ENCODE peak calls at places on chromosome 22, in ten cellular contexts. One of them, this sample, is unnamed.

GRCh38 chr22:27795053-27795452 is 6.5 kb downstream of the MN1 start:
- DNase-seq in heart right ventricle: no peak
- DNase-seq in cardiac muscle cell: no peak
- DNase-seq in HepG2: no peak
- DNase-seq in dorsolateral prefrontal cortex: no peak
- DNase-seq in fibroblast of pulmonary artery: no peak
- DNase-seq in psoas muscle: no peak
- DNase-seq in foreskin fibroblast: no peak
- DNase-seq in K562: no peak
- DNase-seq in HCT116: no peak
- DNase-seq in this sample: no peak

GRCh38 chr22:38316340-38317236 is 645 bp downstream of the CSNK1E start:
- DNase-seq in heart right ventricle: peak
- DNase-seq in cardiac muscle cell: peak
- DNase-seq in HepG2: no peak
- DNase-seq in dorsolateral prefrontal cortex: peak
- DNase-seq in fibroblast of pulmonary artery: peak
- DNase-seq in psoas muscle: peak
- DNase-seq in foreskin fibroblast: peak
- DNase-seq in K562: peak
- DNase-seq in HCT116: no peak
- DNase-seq in this sample: peak

GRCh38 chr22:39474351-39474991 is 17.7 kb downstream of the MGAT3 start:
- DNase-seq in heart right ventricle: no peak
- DNase-seq in cardiac muscle cell: no peak
- DNase-seq in HepG2: no peak
- DNase-seq in dorsolateral prefrontal cortex: no peak
- DNase-seq in fibroblast of pulmonary artery: no peak
- DNase-seq in psoas muscle: no peak
- DNase-seq in foreskin fibroblast: peak
- DNase-seq in K562: peak
- DNase-seq in HCT116: no peak
- DNase-seq in this sample: peak

GRCh38 chr22:22887621-22888503 is at the start of gene IGLL5:
- DNase-seq in heart right ventricle: no peak
- DNase-seq in cardiac muscle cell: no peak
- DNase-seq in HepG2: no peak
- DNase-seq in dorsolateral prefrontal cortex: no peak
- DNase-seq in fibroblast of pulmonary artery: no peak
- DNase-seq in psoas muscle: no peak
- DNase-seq in foreskin fibroblast: no peak
- DNase-seq in K562: no peak
- DNase-seq in HCT116: no peak
- DNase-seq in this sample: no peak

GRCh38 chr22:50532353-50532700 is 2.5 kb upstream of the TYMP start:
- DNase-seq in heart right ventricle: peak
- DNase-seq in cardiac muscle cell: no peak
- DNase-seq in HepG2: no peak
- DNase-seq in dorsolateral prefrontal cortex: peak
- DNase-seq in fibroblast of pulmonary artery: no peak
- DNase-seq in psoas muscle: no peak
- DNase-seq in foreskin fibroblast: no peak
- DNase-seq in K562: no peak
- DNase-seq in HCT116: no peak
- DNase-seq in this sample: peak

GRCh38 chr22:22817468-22818201 is 70.0 kb upstream of the IGLL5 start:
- DNase-seq in heart right ventricle: no peak
- DNase-seq in cardiac muscle cell: no peak
- DNase-seq in HepG2: no peak
- DNase-seq in dorsolateral prefrontal cortex: no peak
- DNase-seq in fibroblast of pulmonary artery: no peak
- DNase-seq in psoas muscle: no peak
- DNase-seq in foreskin fibroblast: no peak
- DNase-seq in K562: peak
- DNase-seq in HCT116: no peak
- DNase-seq in this sample: no peak

GRCh38 chr22:50674606-50675552 is 2.3 kb downstream of the SHANK3 start:
- DNase-seq in heart right ventricle: no peak
- DNase-seq in cardiac muscle cell: peak
- DNase-seq in HepG2: peak
- DNase-seq in dorsolateral prefrontal cortex: peak
- DNase-seq in fibroblast of pulmonary artery: no peak
- DNase-seq in psoas muscle: no peak
- DNase-seq in foreskin fibroblast: peak
- DNase-seq in K562: peak
- DNase-seq in HCT116: peak
- DNase-seq in this sample: peak

GRCh38 chr22:35993048-35993714 is 35.4 kb downstream of the RBFOX2 start:
- DNase-seq in heart right ventricle: no peak
- DNase-seq in cardiac muscle cell: no peak
- DNase-seq in HepG2: no peak
- DNase-seq in dorsolateral prefrontal cortex: no peak
- DNase-seq in fibroblast of pulmonary artery: no peak
- DNase-seq in psoas muscle: no peak
- DNase-seq in foreskin fibroblast: no peak
- DNase-seq in K562: no peak
- DNase-seq in HCT116: no peak
- DNase-seq in this sample: no peak

GRCh38 chr22:50271519-50271970 is 1.4 kb upstream of the MAPK11 start:
- DNase-seq in heart right ventricle: peak
- DNase-seq in cardiac muscle cell: peak
- DNase-seq in HepG2: peak
- DNase-seq in dorsolateral prefrontal cortex: peak
- DNase-seq in fibroblast of pulmonary artery: peak
- DNase-seq in psoas muscle: no peak
- DNase-seq in foreskin fibroblast: peak
- DNase-seq in K562: peak
- DNase-seq in HCT116: no peak
- DNase-seq in this sample: peak

GRCh38 chr22:27752771-27753170 is 48.8 kb downstream of the MN1 start:
- DNase-seq in heart right ventricle: peak
- DNase-seq in cardiac muscle cell: peak
- DNase-seq in HepG2: no peak
- DNase-seq in dorsolateral prefrontal cortex: no peak
- DNase-seq in fibroblast of pulmonary artery: peak
- DNase-seq in psoas muscle: peak
- DNase-seq in foreskin fibroblast: peak
- DNase-seq in K562: no peak
- DNase-seq in HCT116: no peak
- DNase-seq in this sample: no peak

GRCh38 chr22:36922752-36923457 is 9.5 kb downstream of the CSF2RB start:
- DNase-seq in heart right ventricle: no peak
- DNase-seq in cardiac muscle cell: no peak
- DNase-seq in HepG2: no peak
- DNase-seq in dorsolateral prefrontal cortex: no peak
- DNase-seq in fibroblast of pulmonary artery: no peak
- DNase-seq in psoas muscle: no peak
- DNase-seq in foreskin fibroblast: no peak
- DNase-seq in K562: no peak
- DNase-seq in HCT116: no peak
- DNase-seq in this sample: no peak

GRCh38 chr22:18066181-18066859 is 11.5 kb upstream of the PEX26 start:
- DNase-seq in heart right ventricle: no peak
- DNase-seq in cardiac muscle cell: no peak
- DNase-seq in HepG2: no peak
- DNase-seq in dorsolateral prefrontal cortex: no peak
- DNase-seq in fibroblast of pulmonary artery: no peak
- DNase-seq in psoas muscle: no peak
- DNase-seq in foreskin fibroblast: peak
- DNase-seq in K562: no peak
- DNase-seq in HCT116: no peak
- DNase-seq in this sample: no peak

GRCh38 chr22:25658641-25659040 is 83.3 kb upstream of the MYO18B start:
- DNase-seq in heart right ventricle: no peak
- DNase-seq in cardiac muscle cell: peak
- DNase-seq in HepG2: no peak
- DNase-seq in dorsolateral prefrontal cortex: no peak
- DNase-seq in fibroblast of pulmonary artery: peak
- DNase-seq in psoas muscle: no peak
- DNase-seq in foreskin fibroblast: no peak
- DNase-seq in K562: no peak
- DNase-seq in HCT116: no peak
- DNase-seq in this sample: no peak

GRCh38 chr22:25663654-25664053 is 78.3 kb upstream of the MYO18B start:
- DNase-seq in heart right ventricle: no peak
- DNase-seq in cardiac muscle cell: no peak
- DNase-seq in HepG2: peak
- DNase-seq in dorsolateral prefrontal cortex: no peak
- DNase-seq in fibroblast of pulmonary artery: no peak
- DNase-seq in psoas muscle: no peak
- DNase-seq in foreskin fibroblast: no peak
- DNase-seq in K562: no peak
- DNase-seq in HCT116: no peak
- DNase-seq in this sample: no peak

GRCh38 chr22:25656724-25657123 is 85.3 kb upstream of the MYO18B start:
- DNase-seq in heart right ventricle: no peak
- DNase-seq in cardiac muscle cell: no peak
- DNase-seq in HepG2: no peak
- DNase-seq in dorsolateral prefrontal cortex: no peak
- DNase-seq in fibroblast of pulmonary artery: no peak
- DNase-seq in psoas muscle: no peak
- DNase-seq in foreskin fibroblast: no peak
- DNase-seq in K562: no peak
- DNase-seq in HCT116: no peak
- DNase-seq in this sample: no peak

GRCh38 chr22:25659413-25659812 is 82.6 kb upstream of the MYO18B start:
- DNase-seq in heart right ventricle: no peak
- DNase-seq in cardiac muscle cell: no peak
- DNase-seq in HepG2: peak
- DNase-seq in dorsolateral prefrontal cortex: no peak
- DNase-seq in fibroblast of pulmonary artery: no peak
- DNase-seq in psoas muscle: no peak
- DNase-seq in foreskin fibroblast: no peak
- DNase-seq in K562: no peak
- DNase-seq in HCT116: no peak
- DNase-seq in this sample: no peak

DNA sequence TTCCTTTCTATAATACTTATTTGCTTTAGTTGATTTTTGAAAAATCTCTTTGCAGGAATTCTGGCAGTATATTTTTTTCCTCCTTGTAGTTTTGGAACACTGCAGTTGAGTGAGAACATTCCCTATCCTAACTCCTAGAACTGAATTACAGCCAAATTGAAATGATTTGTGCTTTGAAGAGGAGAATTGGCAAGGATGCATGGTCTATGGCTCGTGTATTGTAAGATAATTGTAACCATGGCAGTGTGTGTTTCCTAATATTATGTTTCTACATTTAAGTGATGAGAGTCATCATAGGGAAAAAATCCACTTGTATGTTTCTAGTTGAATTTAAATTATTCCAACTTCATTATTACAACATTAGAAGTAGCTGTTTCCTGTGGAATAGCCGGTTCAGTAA is 80.9 kb upstream of the MYO18B start:
- DNase-seq in heart right ventricle: no peak
- DNase-seq in cardiac muscle cell: peak
- DNase-seq in HepG2: no peak
- DNase-seq in dorsolateral prefrontal cortex: no peak
- DNase-seq in fibroblast of pulmonary artery: peak
- DNase-seq in psoas muscle: no peak
- DNase-seq in foreskin fibroblast: no peak
- DNase-seq in K562: no peak
- DNase-seq in HCT116: no peak
- DNase-seq in this sample: peak
- H3K4me3 ChIP-seq in heart right ventricle: no peak
- H3K4me3 ChIP-seq in cardiac muscle cell: no peak
- H3K4me3 ChIP-seq in HepG2: no peak
- H3K4me3 ChIP-seq in dorsolateral prefrontal cortex: no peak
- H3K4me3 ChIP-seq in fibroblast of pulmonary artery: no peak
- H3K4me3 ChIP-seq in psoas muscle: no peak
- H3K4me3 ChIP-seq in foreskin fibroblast: no peak
- H3K4me3 ChIP-seq in K562: no peak
- H3K4me3 ChIP-seq in HCT116: no peak
- H3K4me3 ChIP-seq in this sample: no peak

DNA sequence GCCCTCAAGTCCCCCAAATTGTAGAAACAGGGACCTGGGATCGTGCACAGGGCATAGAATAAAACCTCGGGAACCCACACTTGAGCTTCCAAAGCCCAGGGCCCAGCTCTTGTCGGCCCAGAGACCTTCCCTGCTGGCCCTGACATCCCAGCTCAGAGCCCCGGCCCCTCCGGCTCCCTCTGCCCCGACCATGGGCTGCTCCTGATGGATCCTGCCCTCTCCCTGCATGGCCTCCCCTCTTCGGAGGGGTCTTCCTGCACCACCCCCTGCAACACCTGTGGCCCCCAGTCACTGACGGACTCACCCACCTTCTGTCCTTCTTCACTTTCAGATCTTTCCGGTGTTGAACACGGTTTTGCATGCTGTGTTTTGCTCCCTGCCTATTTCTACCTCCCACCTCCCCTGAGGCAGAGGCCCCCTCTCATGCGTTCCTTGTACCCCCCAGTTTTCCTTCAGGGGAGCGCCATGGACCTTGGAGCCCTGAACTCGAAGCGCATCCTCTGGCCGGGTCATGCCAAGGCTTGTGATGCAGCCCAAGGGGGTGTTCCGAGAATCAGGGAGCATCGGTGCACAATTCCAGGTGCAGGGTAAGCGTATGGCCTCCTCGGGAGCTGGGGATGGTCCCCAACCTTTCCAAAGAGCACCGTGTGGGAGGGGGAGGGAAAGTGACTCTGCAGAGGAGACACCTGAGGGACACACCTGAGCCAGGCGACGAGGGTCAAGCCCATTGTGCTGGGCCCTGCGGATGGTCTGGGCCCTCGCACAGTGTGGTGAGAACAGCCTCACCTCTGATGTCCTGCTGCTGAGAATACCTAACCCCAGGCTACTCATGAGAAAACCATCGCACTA is 666.4 kb downstream of the BRD1 start:
- DNase-seq in heart right ventricle: no peak
- DNase-seq in cardiac muscle cell: no peak
- DNase-seq in HepG2: no peak
- DNase-seq in dorsolateral prefrontal cortex: no peak
- DNase-seq in fibroblast of pulmonary artery: no peak
- DNase-seq in psoas muscle: no peak
- DNase-seq in foreskin fibroblast: no peak
- DNase-seq in K562: no peak
- DNase-seq in HCT116: no peak
- DNase-seq in this sample: no peak
- H3K4me3 ChIP-seq in heart right ventricle: no peak
- H3K4me3 ChIP-seq in cardiac muscle cell: no peak
- H3K4me3 ChIP-seq in HepG2: no peak
- H3K4me3 ChIP-seq in dorsolateral prefrontal cortex: no peak
- H3K4me3 ChIP-seq in fibroblast of pulmonary artery: no peak
- H3K4me3 ChIP-seq in psoas muscle: no peak
- H3K4me3 ChIP-seq in foreskin fibroblast: no peak
- H3K4me3 ChIP-seq in K562: no peak
- H3K4me3 ChIP-seq in HCT116: no peak
- H3K4me3 ChIP-seq in this sample: no peak

GRCh38 chr22:46287873-46288751 is 8.6 kb upstream of the GTSE1 start:
- DNase-seq in heart right ventricle: peak
- DNase-seq in cardiac muscle cell: no peak
- DNase-seq in HepG2: no peak
- DNase-seq in dorsolateral prefrontal cortex: no peak
- DNase-seq in fibroblast of pulmonary artery: no peak
- DNase-seq in psoas muscle: peak
- DNase-seq in foreskin fibroblast: no peak
- DNase-seq in K562: no peak
- DNase-seq in HCT116: no peak
- DNase-seq in this sample: no peak
- H3K4me3 ChIP-seq in heart right ventricle: peak
- H3K4me3 ChIP-seq in cardiac muscle cell: no peak
- H3K4me3 ChIP-seq in HepG2: no peak
- H3K4me3 ChIP-seq in dorsolateral prefrontal cortex: no peak
- H3K4me3 ChIP-seq in fibroblast of pulmonary artery: no peak
- H3K4me3 ChIP-seq in psoas muscle: peak
- H3K4me3 ChIP-seq in foreskin fibroblast: no peak
- H3K4me3 ChIP-seq in K562: no peak
- H3K4me3 ChIP-seq in HCT116: no peak
- H3K4me3 ChIP-seq in this sample: no peak

GRCh38 chr22:19179472-19180048 is 1.0 kb upstream of the SLC25A1 start:
- DNase-seq in heart right ventricle: peak
- DNase-seq in cardiac muscle cell: peak
- DNase-seq in HepG2: peak
- DNase-seq in dorsolateral prefrontal cortex: peak
- DNase-seq in fibroblast of pulmonary artery: peak
- DNase-seq in psoas muscle: peak
- DNase-seq in foreskin fibroblast: peak
- DNase-seq in K562: peak
- DNase-seq in HCT116: peak
- DNase-seq in this sample: peak
- H3K4me3 ChIP-seq in heart right ventricle: peak
- H3K4me3 ChIP-seq in cardiac muscle cell: peak
- H3K4me3 ChIP-seq in HepG2: peak
- H3K4me3 ChIP-seq in dorsolateral prefrontal cortex: peak
- H3K4me3 ChIP-seq in fibroblast of pulmonary artery: peak
- H3K4me3 ChIP-seq in psoas muscle: peak
- H3K4me3 ChIP-seq in foreskin fibroblast: peak
- H3K4me3 ChIP-seq in K562: peak
- H3K4me3 ChIP-seq in HCT116: peak
- H3K4me3 ChIP-seq in this sample: peak

This sample was measured in SK-N-SH.